ENCODE peak calls at places on chromosomes 2 and 18, in seven cellular contexts. S, R, V, P, U, G and L are unnamed samples.

GRCh38 chr18:13219012-13219396 is 444 bp downstream of the LDLRAD4 start:
- DNase-seq in S (no peak), R (no peak), V (no peak), P (no peak), U (no peak), G (no peak), L (no peak)

GRCh38 chr2:197071790-197072436 is 145.4 kb upstream of the PGAP1 start:
- DNase-seq in S (no peak), R (no peak), V (no peak), P (no peak), U (no peak), G (no peak), L (no peak)

GRCh38 chr2:26491563-26492167 is 13.7 kb upstream of the OTOF start:
- DNase-seq in S (no peak), R (no peak), V (no peak), P (no peak), U (no peak), G (no peak), L (peak; percentile 91)

GRCh38 chr2:3282056-3282998 is 95.3 kb downstream of the EIPR1 start:
- DNase-seq in S (no peak), R (no peak), V (no peak), P (no peak), U (no peak), G (no peak), L (no peak)

GRCh38 chr2:96895709-96896651 is 26.1 kb upstream of the SEMA4C start:
- DNase-seq in S (no peak), R (peak; percentile 59), V (no peak), P (no peak), U (no peak), G (no peak), L (no peak)

GRCh38 chr2:200138386-200139184 is 167.9 kb upstream of the SPATS2L start:
- DNase-seq in S (no peak), R (no peak), V (no peak), P (no peak), U (no peak), G (no peak), L (no peak)

GRCh38 chr18:55458456-55459238 is 129.3 kb downstream of the TCF4 start:
- DNase-seq in S (no peak), R (peak; percentile 8), V (no peak), P (no peak), U (no peak), G (no peak), L (no peak)

GRCh38 chr18:54224379-54225014 is at the start of gene MBD2:
- DNase-seq in S (peak; percentile 95), R (peak; percentile 90), V (peak; percentile 93), P (peak; percentile 92), U (peak; percentile 76), G (peak; percentile 89), L (peak; percentile 98)

GRCh38 chr2:186348200-186348599 is 137.9 kb upstream of the ZC3H15 start:
- DNase-seq in S (no peak), R (no peak), V (no peak), P (no peak), U (no peak), G (no peak), L (peak; percentile 38)

GRCh38 chr2:189143930-189144329 is 35.6 kb downstream of the COL5A2 start:
- DNase-seq in S (no peak), R (no peak), V (no peak), P (peak; percentile 40), U (no peak), G (no peak), L (no peak)

GRCh38 chr2:219628986-219629901 is 1.8 kb downstream of the SLC4A3 start:
- DNase-seq in S (no peak), R (no peak), V (no peak), P (no peak), U (no peak), G (no peak), L (no peak)

GRCh38 chr2:132577693-132578092 is 92.3 kb downstream of the LYPD1 start:
- DNase-seq in S (no peak), R (no peak), V (no peak), P (no peak), U (no peak), G (no peak), L (no peak)

GRCh38 chr2:60484080-60484737 is 69.2 kb downstream of the BCL11A start:
- DNase-seq in S (no peak), R (no peak), V (peak; percentile 13), P (no peak), U (no peak), G (no peak), L (no peak)

GRCh38 chr2:137255990-137256389 is 490.6 kb downstream of the THSD7B start:
- DNase-seq in S (no peak), R (no peak), V (no peak), P (no peak), U (no peak), G (no peak), L (no peak)

GRCh38 chr18:13369353-13369752 is 150.8 kb downstream of the LDLRAD4 start:
- DNase-seq in S (no peak), R (no peak), V (no peak), P (no peak), U (no peak), G (no peak), L (no peak)

GRCh38 chr2:201538025-201538424 is 86.5 kb downstream of the STRADB start:
- DNase-seq in S (no peak), R (no peak), V (no peak), P (no peak), U (no peak), G (no peak), L (no peak)

GRCh38 chr2:239776441-239777033 is 248.6 kb downstream of the NDUFA10 start:
- DNase-seq in S (no peak), R (no peak), V (no peak), P (no peak), U (no peak), G (no peak), L (no peak)

GRCh38 chr2:156206355-156206754 is 126.2 kb downstream of the NR4A2 start:
- DNase-seq in S (no peak), R (no peak), V (no peak), P (no peak), U (no peak), G (no peak), L (no peak)

GRCh38 chr2:192162392-192163042 is 32.2 kb downstream of the TMEFF2 start:
- DNase-seq in S (peak; percentile 61), R (peak; percentile 35), V (peak; percentile 64), P (peak; percentile 64), U (no peak), G (peak; percentile 50), L (peak; percentile 87)

GRCh38 chr2:43009448-43009847 is 217.0 kb downstream of the ZFP36L2 start:
- DNase-seq in S (no peak), R (no peak), V (no peak), P (no peak), U (no peak), G (no peak), L (no peak)

GRCh38 chr2:189238903-189239302 is 59.3 kb upstream of the COL5A2 start:
- DNase-seq in S (no peak), R (no peak), V (no peak), P (no peak), U (no peak), G (no peak), L (no peak)

GRCh38 chr2:70360661-70361316 is 58.9 kb upstream of the FAM136A start:
- DNase-seq in S (no peak), R (peak; percentile 53), V (no peak), P (peak; percentile 66), U (no peak), G (peak; percentile 58), L (no peak)

GRCh38 chr18:56028514-56028913 is 440.5 kb upstream of the TCF4 start:
- DNase-seq in S (no peak), R (no peak), V (no peak), P (peak; percentile 24), U (no peak), G (no peak), L (peak; percentile 8)

GRCh38 chr2:64130333-64130732 is 13.9 kb downstream of the PELI1 start:
- DNase-seq in S (no peak), R (no peak), V (no peak), P (no peak), U (no peak), G (no peak), L (no peak)

GRCh38 chr2:64134813-64135212 is 9.4 kb downstream of the PELI1 start:
- DNase-seq in S (no peak), R (no peak), V (no peak), P (no peak), U (no peak), G (no peak), L (no peak)

GRCh38 chr2:64135421-64135820 is 8.8 kb downstream of the PELI1 start:
- DNase-seq in S (no peak), R (no peak), V (no peak), P (no peak), U (no peak), G (no peak), L (no peak)

GRCh38 chr2:64133354-64133753 is 10.9 kb downstream of the PELI1 start:
- DNase-seq in S (no peak), R (no peak), V (no peak), P (no peak), U (no peak), G (no peak), L (no peak)

GRCh38 chr2:64133828-64134227 is 10.4 kb downstream of the PELI1 start:
- DNase-seq in S (no peak), R (no peak), V (no peak), P (no peak), U (no peak), G (no peak), L (peak; percentile 41)
- TF ChIP-seq MAX in S (no peak), R (no peak), V (no peak), P (no peak), U (no peak), G (no peak), L (no peak)

GRCh38 chr2:127536707-127537106 is 1.2 kb downstream of the MYO7B start:
- DNase-seq in S (no peak), R (no peak), V (no peak), P (no peak), U (no peak), G (no peak), L (no peak)
- TF ChIP-seq MAX in S (no peak), R (no peak), V (no peak), P (no peak), U (no peak), G (no peak), L (no peak)

GRCh38 chr2:73896362-73897239 is 3.8 kb downstream of the ACTG2 start:
- DNase-seq in S (no peak), R (no peak), V (no peak), P (no peak), U (peak; percentile 68), G (no peak), L (no peak)
- TF ChIP-seq MAX in S (no peak), R (no peak), V (no peak), P (no peak), U (no peak), G (no peak), L (no peak)

GRCh38 chr2:182148344-182148743 is 162.7 kb downstream of the PPP1R1C start:
- DNase-seq in S (no peak), R (no peak), V (no peak), P (no peak), U (no peak), G (no peak), L (no peak)

GRCh38 chr2:182142062-182142461 is 156.4 kb downstream of the PPP1R1C start:
- DNase-seq in S (no peak), R (no peak), V (no peak), P (no peak), U (no peak), G (no peak), L (peak; percentile 11)

GRCh38 chr2:182144039-182144779 is 158.6 kb downstream of the PPP1R1C start:
- DNase-seq in S (no peak), R (no peak), V (no peak), P (no peak), U (no peak), G (no peak), L (peak; percentile 49)

GRCh38 chr2:182144780-182145170 is 159.1 kb downstream of the PPP1R1C start:
- DNase-seq in S (no peak), R (no peak), V (no peak), P (no peak), U (no peak), G (no peak), L (peak; percentile 84)
- TF ChIP-seq MAX in S (no peak), R (no peak), V (no peak), P (no peak), U (no peak), G (no peak), L (no peak)